ENCODE peak calls at places on chromosome 4, in eight cellular contexts. One of them, this sample, is unnamed.

GRCh38 chr4:19285146-19285545 is 966.6 kb upstream of the SLIT2 start:
- DNase-seq in H9: no peak
- DNase-seq in mammary epithelial cell: no peak
- DNase-seq in fibroblast of lung: no peak
- DNase-seq in hepatocyte: no peak
- DNase-seq in HepG2: no peak
- DNase-seq in K562: no peak
- DNase-seq in OCI-LY7: no peak
- DNase-seq in this sample: no peak

GRCh38 chr4:170198742-170199141 is 109.0 kb upstream of the AADAT start:
- DNase-seq in mammary epithelial cell: no peak
- DNase-seq in OCI-LY7: no peak
- DNase-seq in K562: no peak
- DNase-seq in hepatocyte: no peak
- DNase-seq in H9: no peak
- DNase-seq in HepG2: no peak
- DNase-seq in fibroblast of lung: no peak
- DNase-seq in this sample: no peak

GRCh38 chr4:128707864-128708263 is 101.6 kb upstream of the JADE1 start:
- DNase-seq in hepatocyte: no peak
- DNase-seq in OCI-LY7: no peak
- DNase-seq in K562: no peak
- DNase-seq in H9: no peak
- DNase-seq in HepG2: no peak
- DNase-seq in mammary epithelial cell: peak; percentile 76
- DNase-seq in fibroblast of lung: peak; percentile 37
- DNase-seq in this sample: no peak

GRCh38 chr4:173486714-173487392 is 43.2 kb downstream of the HAND2 start:
- DNase-seq in K562: no peak
- DNase-seq in fibroblast of lung: peak; percentile 66
- DNase-seq in HepG2: no peak
- DNase-seq in OCI-LY7: no peak
- DNase-seq in mammary epithelial cell: no peak
- DNase-seq in H9: no peak
- DNase-seq in hepatocyte: no peak
- DNase-seq in this sample: no peak

GRCh38 chr4:10582059-10582686 is 102.4 kb downstream of the CLNK start:
- DNase-seq in fibroblast of lung: peak; percentile 37
- DNase-seq in H9: peak; percentile 42
- DNase-seq in hepatocyte: peak; percentile 77
- DNase-seq in K562: peak; percentile 37
- DNase-seq in mammary epithelial cell: peak; percentile 35
- DNase-seq in OCI-LY7: peak; percentile 22
- DNase-seq in HepG2: peak; percentile 12
- DNase-seq in this sample: peak; percentile 60

GRCh38 chr4:3302164-3302785 is 9.5 kb downstream of the RGS12 start:
- DNase-seq in fibroblast of lung: peak; percentile 64
- DNase-seq in HepG2: no peak
- DNase-seq in mammary epithelial cell: no peak
- DNase-seq in H9: no peak
- DNase-seq in OCI-LY7: no peak
- DNase-seq in hepatocyte: no peak
- DNase-seq in K562: no peak
- DNase-seq in this sample: no peak

GRCh38 chr4:22514001-22514400 is 1.9 kb downstream of the ADGRA3 start:
- DNase-seq in HepG2: peak; percentile 35
- DNase-seq in K562: no peak
- DNase-seq in H9: no peak
- DNase-seq in fibroblast of lung: peak; percentile 87
- DNase-seq in mammary epithelial cell: peak; percentile 52
- DNase-seq in OCI-LY7: no peak
- DNase-seq in hepatocyte: no peak
- DNase-seq in this sample: no peak

GRCh38 chr4:8077181-8078108 is 81.2 kb downstream of the ABLIM2 start:
- DNase-seq in H9: no peak
- DNase-seq in HepG2: no peak
- DNase-seq in OCI-LY7: no peak
- DNase-seq in mammary epithelial cell: no peak
- DNase-seq in fibroblast of lung: no peak
- DNase-seq in K562: no peak
- DNase-seq in hepatocyte: no peak
- DNase-seq in this sample: no peak

GRCh38 chr4:142671516-142671915 is 174.6 kb downstream of the INPP4B start:
- DNase-seq in K562: no peak
- DNase-seq in mammary epithelial cell: no peak
- DNase-seq in HepG2: no peak
- DNase-seq in hepatocyte: no peak
- DNase-seq in H9: no peak
- DNase-seq in fibroblast of lung: no peak
- DNase-seq in OCI-LY7: no peak
- DNase-seq in this sample: peak; percentile 4

GRCh38 chr4:6710282-6710681 is 617 bp upstream of the MRFAP1L1 start:
- DNase-seq in H9: no peak
- DNase-seq in HepG2: no peak
- DNase-seq in fibroblast of lung: no peak
- DNase-seq in mammary epithelial cell: no peak
- DNase-seq in OCI-LY7: peak; percentile 18
- DNase-seq in hepatocyte: no peak
- DNase-seq in K562: no peak
- DNase-seq in this sample: peak; percentile 34
- H3K4me2 ChIP-seq in H9: peak overlapping the region; percentile 93
- H3K4me2 ChIP-seq in HepG2: peak overlapping the region; percentile 94
- H3K4me2 ChIP-seq in fibroblast of lung: peak overlapping the region; percentile 74
- H3K4me2 ChIP-seq in mammary epithelial cell: peak overlapping the region; percentile 95
- H3K4me2 ChIP-seq in OCI-LY7: peak overlapping the region; percentile 94
- H3K4me2 ChIP-seq in hepatocyte: peak overlapping the region; percentile 86
- H3K4me2 ChIP-seq in K562: peak overlapping the region; percentile 99
- H3K4me2 ChIP-seq in this sample: peak overlapping the region; percentile 100

GRCh38 chr4:78661923-78662521 is 110.5 kb downstream of the ANXA3 start:
- DNase-seq in hepatocyte: peak; percentile 45
- DNase-seq in H9: no peak
- DNase-seq in OCI-LY7: peak; percentile 20
- DNase-seq in K562: no peak
- DNase-seq in fibroblast of lung: no peak
- DNase-seq in HepG2: peak; percentile 88
- DNase-seq in mammary epithelial cell: no peak
- DNase-seq in this sample: peak; percentile 13

GRCh38 chr4:78660559-78660958 is 109.0 kb downstream of the ANXA3 start:
- DNase-seq in OCI-LY7: no peak
- DNase-seq in HepG2: no peak
- DNase-seq in fibroblast of lung: no peak
- DNase-seq in K562: no peak
- DNase-seq in mammary epithelial cell: no peak
- DNase-seq in hepatocyte: no peak
- DNase-seq in H9: no peak
- DNase-seq in this sample: no peak

GRCh38 chr4:78662661-78663060 is 111.1 kb downstream of the ANXA3 start:
- DNase-seq in mammary epithelial cell: no peak
- DNase-seq in hepatocyte: no peak
- DNase-seq in OCI-LY7: no peak
- DNase-seq in H9: no peak
- DNase-seq in K562: no peak
- DNase-seq in HepG2: no peak
- DNase-seq in fibroblast of lung: no peak
- DNase-seq in this sample: no peak

GRCh38 chr4:78659665-78660064 is 108.1 kb downstream of the ANXA3 start:
- DNase-seq in hepatocyte: no peak
- DNase-seq in K562: no peak
- DNase-seq in HepG2: no peak
- DNase-seq in fibroblast of lung: no peak
- DNase-seq in mammary epithelial cell: no peak
- DNase-seq in H9: no peak
- DNase-seq in OCI-LY7: no peak
- DNase-seq in this sample: no peak

DNA sequence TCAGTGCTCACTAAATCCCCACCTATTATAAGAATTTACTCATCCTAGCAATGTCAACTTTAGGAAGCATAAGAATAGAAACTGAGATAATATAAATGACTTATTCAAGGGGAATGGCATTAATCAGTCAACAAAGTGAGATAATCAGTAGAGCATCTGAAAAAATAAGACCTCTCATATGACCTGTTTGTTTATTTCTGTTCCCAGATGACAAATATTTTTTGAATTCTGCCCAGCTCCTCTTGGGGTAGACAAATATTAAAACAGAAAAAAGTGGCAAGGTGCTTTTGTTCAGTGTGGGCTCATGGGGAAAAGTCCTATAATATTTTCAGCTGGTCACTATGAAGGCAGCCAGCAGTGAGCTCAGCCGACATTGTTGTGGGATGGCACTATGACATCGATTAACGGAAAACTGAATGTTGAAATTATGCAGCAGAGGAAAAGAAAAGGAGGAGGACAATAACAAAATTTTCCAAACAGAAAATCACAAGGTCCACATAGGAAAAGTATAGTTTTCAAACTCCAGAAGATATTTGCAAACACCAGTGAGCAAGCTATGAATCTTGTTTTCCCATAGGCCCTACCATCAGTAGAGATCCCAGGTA is 109.6 kb downstream of the ANXA3 start:
- DNase-seq in K562: no peak
- DNase-seq in H9: no peak
- DNase-seq in fibroblast of lung: no peak
- DNase-seq in OCI-LY7: no peak
- DNase-seq in HepG2: no peak
- DNase-seq in mammary epithelial cell: no peak
- DNase-seq in hepatocyte: no peak
- DNase-seq in this sample: no peak
- H3K4me1 ChIP-seq in K562: peaks cover 23% of the 10 kb centered on the region
- H3K4me1 ChIP-seq in H9: peaks cover 4% of the 10 kb centered on the region
- H3K4me1 ChIP-seq in fibroblast of lung: peaks cover 12% of the 10 kb centered on the region
- H3K4me1 ChIP-seq in OCI-LY7: peaks cover 37% of the 10 kb centered on the region
- H3K4me1 ChIP-seq in HepG2: peaks cover 40% of the 10 kb centered on the region
- H3K4me1 ChIP-seq in mammary epithelial cell: peaks cover 3% of the 10 kb centered on the region
- H3K4me1 ChIP-seq in hepatocyte: peaks cover 17% of the 10 kb centered on the region
- H3K4me1 ChIP-seq in this sample: peaks cover 18% of the 10 kb centered on the region

DNA sequence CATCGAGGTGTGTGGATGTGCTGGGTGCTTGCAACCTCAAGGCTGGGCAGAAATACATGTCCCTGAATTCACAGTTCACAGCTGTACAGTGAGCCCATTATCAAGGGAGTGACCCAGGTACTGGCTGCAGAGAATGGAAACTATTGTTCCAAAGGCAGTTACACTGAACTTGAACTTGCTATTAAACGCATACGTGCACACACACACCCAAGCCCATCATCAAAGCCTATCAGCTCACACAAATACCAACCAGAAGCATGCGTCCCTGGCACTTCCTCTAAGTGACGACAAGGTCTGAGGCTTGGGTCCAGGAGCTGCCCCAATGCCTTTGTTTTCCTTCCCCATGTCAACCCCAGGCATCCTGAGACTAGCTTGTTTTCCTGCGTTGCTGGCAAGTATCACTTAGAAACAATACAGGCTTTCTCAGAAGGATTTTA is 88.6 kb downstream of the IRF2 start:
- DNase-seq in fibroblast of lung: no peak
- DNase-seq in OCI-LY7: no peak
- DNase-seq in K562: no peak
- DNase-seq in H9: peak; percentile 33
- DNase-seq in HepG2: peak; percentile 92
- DNase-seq in hepatocyte: peak; percentile 58
- DNase-seq in mammary epithelial cell: peak; percentile 76
- DNase-seq in this sample: no peak
- H3K4me2 ChIP-seq in fibroblast of lung: no peak overlapping the region
- H3K4me2 ChIP-seq in OCI-LY7: peak overlapping the region; percentile 78
- H3K4me2 ChIP-seq in K562: peak overlapping the region; percentile 74
- H3K4me2 ChIP-seq in H9: peak overlapping the region; percentile 40
- H3K4me2 ChIP-seq in HepG2: peak overlapping the region; percentile 11
- H3K4me2 ChIP-seq in hepatocyte: peak overlapping the region; percentile 65
- H3K4me2 ChIP-seq in mammary epithelial cell: no peak overlapping the region
- H3K4me2 ChIP-seq in this sample: peak overlapping the region; percentile 17

GRCh38 chr4:13541720-13542576 is 2.4 kb downstream of the NKX3-2 start:
- DNase-seq in mammary epithelial cell: no peak
- DNase-seq in fibroblast of lung: no peak
- DNase-seq in OCI-LY7: no peak
- DNase-seq in HepG2: no peak
- DNase-seq in H9: peak; percentile 90
- DNase-seq in hepatocyte: peak; percentile 75
- DNase-seq in K562: no peak
- DNase-seq in this sample: peak; percentile 69
- H3K4me1 ChIP-seq in mammary epithelial cell: peaks cover 14% of the 10 kb centered on the region
- H3K4me1 ChIP-seq in fibroblast of lung: no peaks in the 10 kb centered on the region
- H3K4me1 ChIP-seq in OCI-LY7: peaks cover 7% of the 10 kb centered on the region
- H3K4me1 ChIP-seq in HepG2: peaks cover 28% of the 10 kb centered on the region
- H3K4me1 ChIP-seq in H9: no peaks in the 10 kb centered on the region
- H3K4me1 ChIP-seq in hepatocyte: peaks cover 9% of the 10 kb centered on the region
- H3K4me1 ChIP-seq in K562: peaks cover 22% of the 10 kb centered on the region
- H3K4me1 ChIP-seq in this sample: no peaks in the 10 kb centered on the region

DNA sequence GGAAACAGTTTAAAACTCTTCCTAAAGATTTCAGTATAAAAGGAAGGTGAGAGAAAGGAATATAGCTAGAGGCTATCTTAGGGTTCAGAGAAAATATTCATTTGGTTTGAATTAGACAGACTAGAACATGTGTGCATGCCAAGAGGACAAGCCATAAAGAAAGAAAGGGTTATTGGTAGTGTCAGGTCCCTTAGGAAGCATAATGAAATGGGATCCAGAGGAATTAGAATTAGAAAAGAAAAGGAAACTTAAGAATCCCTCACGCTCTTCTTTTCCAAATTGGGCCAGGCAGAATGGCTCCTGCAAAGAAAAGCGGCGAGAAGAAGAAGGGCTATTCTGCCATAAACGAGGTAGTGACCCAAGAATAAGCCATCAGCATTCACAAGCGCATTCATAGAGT is 4.8 kb upstream of the ABCG2 start:
- DNase-seq in K562: no peak
- DNase-seq in fibroblast of lung: no peak
- DNase-seq in OCI-LY7: no peak
- DNase-seq in mammary epithelial cell: no peak
- DNase-seq in H9: no peak
- DNase-seq in hepatocyte: no peak
- DNase-seq in HepG2: no peak
- DNase-seq in this sample: peak; percentile 20
- H3K4me2 ChIP-seq in K562: no peak overlapping the region
- H3K4me2 ChIP-seq in fibroblast of lung: no peak overlapping the region
- H3K4me2 ChIP-seq in OCI-LY7: no peak overlapping the region
- H3K4me2 ChIP-seq in mammary epithelial cell: no peak overlapping the region
- H3K4me2 ChIP-seq in H9: no peak overlapping the region
- H3K4me2 ChIP-seq in hepatocyte: no peak overlapping the region
- H3K4me2 ChIP-seq in HepG2: no peak overlapping the region
- H3K4me2 ChIP-seq in this sample: peak overlapping the region; percentile 63

GRCh38 chr4:55612341-55612740 is 20.3 kb upstream of the PDCL2 start:
- DNase-seq in K562: no peak
- DNase-seq in H9: no peak
- DNase-seq in fibroblast of lung: no peak
- DNase-seq in hepatocyte: no peak
- DNase-seq in OCI-LY7: no peak
- DNase-seq in HepG2: no peak
- DNase-seq in mammary epithelial cell: peak; percentile 19
- DNase-seq in this sample: no peak

GRCh38 chr4:55608591-55608990 is 16.5 kb upstream of the PDCL2 start:
- DNase-seq in H9: no peak
- DNase-seq in K562: no peak
- DNase-seq in hepatocyte: no peak
- DNase-seq in fibroblast of lung: no peak
- DNase-seq in HepG2: no peak
- DNase-seq in OCI-LY7: no peak
- DNase-seq in mammary epithelial cell: peak; percentile 9
- DNase-seq in this sample: no peak

GRCh38 chr4:55613621-55614020 is 21.6 kb upstream of the PDCL2 start:
- DNase-seq in K562: no peak
- DNase-seq in HepG2: no peak
- DNase-seq in hepatocyte: no peak
- DNase-seq in H9: no peak
- DNase-seq in OCI-LY7: no peak
- DNase-seq in fibroblast of lung: no peak
- DNase-seq in mammary epithelial cell: no peak
- DNase-seq in this sample: peak; percentile 26

GRCh38 chr4:55611358-55612059 is 19.5 kb upstream of the PDCL2 start:
- DNase-seq in fibroblast of lung: no peak
- DNase-seq in hepatocyte: no peak
- DNase-seq in mammary epithelial cell: peak; percentile 50
- DNase-seq in OCI-LY7: no peak
- DNase-seq in K562: no peak
- DNase-seq in HepG2: no peak
- DNase-seq in H9: no peak
- DNase-seq in this sample: no peak

GRCh38 chr4:55609393-55609821 is 17.4 kb upstream of the PDCL2 start:
- DNase-seq in OCI-LY7: no peak
- DNase-seq in H9: no peak
- DNase-seq in fibroblast of lung: peak; percentile 26
- DNase-seq in mammary epithelial cell: peak; percentile 97
- DNase-seq in K562: no peak
- DNase-seq in hepatocyte: no peak
- DNase-seq in HepG2: no peak
- DNase-seq in this sample: peak; percentile 13
- H3K4me1 ChIP-seq in OCI-LY7: no peaks in the 10 kb centered on the region
- H3K4me1 ChIP-seq in H9: no peaks in the 10 kb centered on the region
- H3K4me1 ChIP-seq in fibroblast of lung: no peaks in the 10 kb centered on the region
- H3K4me1 ChIP-seq in mammary epithelial cell: peaks cover 36% of the 10 kb centered on the region
- H3K4me1 ChIP-seq in K562: no peaks in the 10 kb centered on the region
- H3K4me1 ChIP-seq in hepatocyte: no peaks in the 10 kb centered on the region
- H3K4me1 ChIP-seq in HepG2: no peaks in the 10 kb centered on the region
- H3K4me1 ChIP-seq in this sample: peaks cover 5% of the 10 kb centered on the region